ENCODE peak calls at places on chromosomes 2 and 18, in ten cellular contexts. One of them, this sample, is unnamed.
A peak's percentile ranks its signal among the peaks of the same experiment; 100 is the strongest.

GRCh38 chr2:208227581-208228232 is 27.2 kb downstream of the IDH1 start:
- DNase-seq in breast epithelium: no peak
- DNase-seq in adrenal gland: no peak
- DNase-seq in HFF-Myc: no peak
- DNase-seq in GM12865: no peak
- DNase-seq in activated CD8-positive, alpha-beta T cell treated with anti-CD3 and anti-CD28 coated beads for 36 hours: no peak
- DNase-seq in lung: no peak
- DNase-seq in cardiac muscle cell: no peak
- DNase-seq in RWPE2: no peak
- DNase-seq in Peyer's patch: no peak
- DNase-seq in this sample: no peak

GRCh38 chr2:230871361-230872150 is 6.8 kb downstream of the ITM2C start:
- DNase-seq in breast epithelium: no peak
- DNase-seq in adrenal gland: no peak
- DNase-seq in HFF-Myc: no peak
- DNase-seq in GM12865: no peak
- DNase-seq in activated CD8-positive, alpha-beta T cell treated with anti-CD3 and anti-CD28 coated beads for 36 hours: no peak
- DNase-seq in lung: no peak
- DNase-seq in cardiac muscle cell: no peak
- DNase-seq in RWPE2: no peak
- DNase-seq in Peyer's patch: peak; percentile 47
- DNase-seq in this sample: no peak

GRCh38 chr2:227163998-227164744 is at the start of the genes COL4A3 and COL4A4:
- DNase-seq in breast epithelium: peak; percentile 27
- DNase-seq in adrenal gland: peak; percentile 92
- DNase-seq in HFF-Myc: no peak
- DNase-seq in GM12865: peak; percentile 85
- DNase-seq in activated CD8-positive, alpha-beta T cell treated with anti-CD3 and anti-CD28 coated beads for 36 hours: peak; percentile 6
- DNase-seq in lung: peak; percentile 76
- DNase-seq in cardiac muscle cell: peak; percentile 57
- DNase-seq in RWPE2: peak; percentile 43
- DNase-seq in Peyer's patch: peak; percentile 54
- DNase-seq in this sample: no peak

GRCh38 chr2:73998451-73998850 is 13.7 kb downstream of the TET3 start:
- DNase-seq in breast epithelium: no peak
- DNase-seq in adrenal gland: no peak
- DNase-seq in HFF-Myc: no peak
- DNase-seq in GM12865: no peak
- DNase-seq in activated CD8-positive, alpha-beta T cell treated with anti-CD3 and anti-CD28 coated beads for 36 hours: peak; percentile 36
- DNase-seq in lung: no peak
- DNase-seq in cardiac muscle cell: no peak
- DNase-seq in RWPE2: no peak
- DNase-seq in Peyer's patch: no peak
- DNase-seq in this sample: no peak

GRCh38 chr18:48868468-48869466 is 82.0 kb downstream of the SMAD7 start:
- DNase-seq in breast epithelium: no peak
- DNase-seq in adrenal gland: no peak
- DNase-seq in HFF-Myc: no peak
- DNase-seq in GM12865: peak; percentile 93
- DNase-seq in activated CD8-positive, alpha-beta T cell treated with anti-CD3 and anti-CD28 coated beads for 36 hours: peak; percentile 81
- DNase-seq in lung: no peak
- DNase-seq in cardiac muscle cell: no peak
- DNase-seq in RWPE2: no peak
- DNase-seq in Peyer's patch: peak; percentile 48
- DNase-seq in this sample: no peak

GRCh38 chr2:233208382-233209116 is 42.9 kb upstream of the ATG16L1 start:
- DNase-seq in breast epithelium: no peak
- DNase-seq in adrenal gland: no peak
- DNase-seq in HFF-Myc: no peak
- DNase-seq in GM12865: no peak
- DNase-seq in activated CD8-positive, alpha-beta T cell treated with anti-CD3 and anti-CD28 coated beads for 36 hours: no peak
- DNase-seq in lung: no peak
- DNase-seq in cardiac muscle cell: no peak
- DNase-seq in RWPE2: no peak
- DNase-seq in Peyer's patch: peak; percentile 78
- DNase-seq in this sample: no peak

GRCh38 chr2:204072443-204073324 is 136.1 kb downstream of the ICOS start:
- DNase-seq in breast epithelium: no peak
- DNase-seq in adrenal gland: peak; percentile 38
- DNase-seq in HFF-Myc: no peak
- DNase-seq in GM12865: peak; percentile 51
- DNase-seq in activated CD8-positive, alpha-beta T cell treated with anti-CD3 and anti-CD28 coated beads for 36 hours: peak; percentile 82
- DNase-seq in lung: peak; percentile 38
- DNase-seq in cardiac muscle cell: peak; percentile 45
- DNase-seq in RWPE2: no peak
- DNase-seq in Peyer's patch: peak; percentile 48
- DNase-seq in this sample: no peak

GRCh38 chr18:77127769-77128671 is 4.6 kb downstream of the MBP start:
- DNase-seq in breast epithelium: peak; percentile 65
- DNase-seq in adrenal gland: no peak
- DNase-seq in HFF-Myc: peak; percentile 88
- DNase-seq in GM12865: peak; percentile 87
- DNase-seq in activated CD8-positive, alpha-beta T cell treated with anti-CD3 and anti-CD28 coated beads for 36 hours: peak; percentile 70
- DNase-seq in lung: peak; percentile 53
- DNase-seq in cardiac muscle cell: no peak
- DNase-seq in RWPE2: no peak
- DNase-seq in Peyer's patch: no peak
- DNase-seq in this sample: peak; percentile 84

GRCh38 chr2:70403267-70404053 is 101.6 kb upstream of the FAM136A start:
- DNase-seq in breast epithelium: no peak
- DNase-seq in adrenal gland: no peak
- DNase-seq in HFF-Myc: no peak
- DNase-seq in GM12865: peak; percentile 3
- DNase-seq in activated CD8-positive, alpha-beta T cell treated with anti-CD3 and anti-CD28 coated beads for 36 hours: no peak
- DNase-seq in lung: no peak
- DNase-seq in cardiac muscle cell: no peak
- DNase-seq in RWPE2: no peak
- DNase-seq in Peyer's patch: peak; percentile 81
- DNase-seq in this sample: no peak

GRCh38 chr18:73742959-73743358 is 404.7 kb downstream of the FBXO15 start:
- DNase-seq in breast epithelium: no peak
- DNase-seq in adrenal gland: no peak
- DNase-seq in HFF-Myc: no peak
- DNase-seq in GM12865: no peak
- DNase-seq in activated CD8-positive, alpha-beta T cell treated with anti-CD3 and anti-CD28 coated beads for 36 hours: no peak
- DNase-seq in lung: no peak
- DNase-seq in cardiac muscle cell: no peak
- DNase-seq in RWPE2: no peak
- DNase-seq in Peyer's patch: no peak
- DNase-seq in this sample: no peak

GRCh38 chr2:85131116-85131515 is 2.1 kb upstream of the TCF7L1 start:
- DNase-seq in breast epithelium: no peak
- DNase-seq in adrenal gland: no peak
- DNase-seq in HFF-Myc: no peak
- DNase-seq in GM12865: peak; percentile 17
- DNase-seq in activated CD8-positive, alpha-beta T cell treated with anti-CD3 and anti-CD28 coated beads for 36 hours: peak; percentile 24
- DNase-seq in lung: no peak
- DNase-seq in cardiac muscle cell: peak; percentile 53
- DNase-seq in RWPE2: no peak
- DNase-seq in Peyer's patch: no peak
- DNase-seq in this sample: no peak

GRCh38 chr2:197929886-197930227 is 125.5 kb downstream of the PLCL1 start:
- DNase-seq in breast epithelium: no peak
- DNase-seq in adrenal gland: no peak
- DNase-seq in HFF-Myc: no peak
- DNase-seq in GM12865: no peak
- DNase-seq in activated CD8-positive, alpha-beta T cell treated with anti-CD3 and anti-CD28 coated beads for 36 hours: no peak
- DNase-seq in lung: no peak
- DNase-seq in cardiac muscle cell: no peak
- DNase-seq in RWPE2: no peak
- DNase-seq in Peyer's patch: no peak
- DNase-seq in this sample: no peak

GRCh38 chr2:88016086-88016947 is at the start of gene RNU2-63P:
- DNase-seq in breast epithelium: peak; percentile 64
- DNase-seq in adrenal gland: peak; percentile 47
- DNase-seq in HFF-Myc: peak; percentile 84
- DNase-seq in GM12865: peak; percentile 94
- DNase-seq in activated CD8-positive, alpha-beta T cell treated with anti-CD3 and anti-CD28 coated beads for 36 hours: peak; percentile 81
- DNase-seq in lung: peak; percentile 61
- DNase-seq in cardiac muscle cell: peak; percentile 86
- DNase-seq in RWPE2: no peak
- DNase-seq in Peyer's patch: peak; percentile 89
- DNase-seq in this sample: peak; percentile 39

GRCh38 chr18:634551-635045 is 22.9 kb upstream of the TYMS start:
- DNase-seq in breast epithelium: no peak
- DNase-seq in adrenal gland: no peak
- DNase-seq in HFF-Myc: no peak
- DNase-seq in GM12865: no peak
- DNase-seq in activated CD8-positive, alpha-beta T cell treated with anti-CD3 and anti-CD28 coated beads for 36 hours: no peak
- DNase-seq in lung: no peak
- DNase-seq in cardiac muscle cell: no peak
- DNase-seq in RWPE2: no peak
- DNase-seq in Peyer's patch: no peak
- DNase-seq in this sample: no peak

GRCh38 chr18:24177499-24178133 is 38.8 kb downstream of the CABYR start:
- DNase-seq in breast epithelium: no peak
- DNase-seq in adrenal gland: no peak
- DNase-seq in HFF-Myc: no peak
- DNase-seq in GM12865: no peak
- DNase-seq in activated CD8-positive, alpha-beta T cell treated with anti-CD3 and anti-CD28 coated beads for 36 hours: no peak
- DNase-seq in lung: no peak
- DNase-seq in cardiac muscle cell: no peak
- DNase-seq in RWPE2: no peak
- DNase-seq in Peyer's patch: no peak
- DNase-seq in this sample: no peak

GRCh38 chr18:24181806-24182205 is 42.9 kb downstream of the CABYR start:
- DNase-seq in breast epithelium: no peak
- DNase-seq in adrenal gland: no peak
- DNase-seq in HFF-Myc: no peak
- DNase-seq in GM12865: no peak
- DNase-seq in activated CD8-positive, alpha-beta T cell treated with anti-CD3 and anti-CD28 coated beads for 36 hours: no peak
- DNase-seq in lung: no peak
- DNase-seq in cardiac muscle cell: no peak
- DNase-seq in RWPE2: no peak
- DNase-seq in Peyer's patch: no peak
- DNase-seq in this sample: no peak

GRCh38 chr18:24173997-24174396 is 35.1 kb downstream of the CABYR start:
- DNase-seq in breast epithelium: no peak
- DNase-seq in adrenal gland: no peak
- DNase-seq in HFF-Myc: no peak
- DNase-seq in GM12865: peak; percentile 34
- DNase-seq in activated CD8-positive, alpha-beta T cell treated with anti-CD3 and anti-CD28 coated beads for 36 hours: no peak
- DNase-seq in lung: no peak
- DNase-seq in cardiac muscle cell: no peak
- DNase-seq in RWPE2: no peak
- DNase-seq in Peyer's patch: no peak
- DNase-seq in this sample: no peak

GRCh38 chr18:24180048-24180447 is 41.2 kb downstream of the CABYR start:
- DNase-seq in breast epithelium: no peak
- DNase-seq in adrenal gland: no peak
- DNase-seq in HFF-Myc: no peak
- DNase-seq in GM12865: no peak
- DNase-seq in activated CD8-positive, alpha-beta T cell treated with anti-CD3 and anti-CD28 coated beads for 36 hours: no peak
- DNase-seq in lung: no peak
- DNase-seq in cardiac muscle cell: no peak
- DNase-seq in RWPE2: no peak
- DNase-seq in Peyer's patch: no peak
- DNase-seq in this sample: no peak

DNA sequence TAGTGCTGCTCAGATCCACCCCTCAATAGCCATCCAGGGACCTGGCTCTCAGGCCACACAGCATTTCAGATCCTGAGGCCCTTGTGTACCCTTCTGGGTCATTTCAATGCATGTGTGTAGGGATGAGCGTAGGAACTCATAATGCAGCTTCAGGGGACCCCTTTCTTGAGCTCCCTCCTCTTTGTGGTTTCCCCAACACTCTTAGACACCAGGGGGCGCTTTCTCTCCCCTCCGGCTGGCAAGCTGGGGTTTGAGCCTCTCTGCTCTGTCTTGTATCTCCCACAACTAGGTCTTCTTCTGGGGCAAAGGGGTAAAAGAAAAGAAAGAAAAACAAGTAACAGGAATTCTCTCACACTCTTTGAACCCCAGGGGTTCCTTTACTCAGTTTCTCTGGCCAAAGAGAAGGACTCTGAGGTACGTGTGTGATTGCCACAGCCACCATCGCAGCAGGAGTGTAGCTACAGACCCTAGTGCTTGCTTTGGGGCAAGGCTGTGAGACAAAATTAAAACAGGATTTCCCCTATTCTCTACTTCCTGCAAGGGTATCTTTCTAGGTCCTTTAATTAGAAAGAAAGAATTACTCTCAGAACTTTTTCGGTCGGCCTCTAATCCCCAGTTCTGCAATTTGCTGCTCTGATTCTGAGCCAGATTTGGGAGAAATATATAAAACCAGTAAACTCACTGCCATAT is 38.0 kb downstream of the CABYR start:
- DNase-seq in breast epithelium: no peak
- DNase-seq in adrenal gland: peak; percentile 63
- DNase-seq in HFF-Myc: peak; percentile 17
- DNase-seq in GM12865: peak; percentile 85
- DNase-seq in activated CD8-positive, alpha-beta T cell treated with anti-CD3 and anti-CD28 coated beads for 36 hours: peak; percentile 73
- DNase-seq in lung: peak; percentile 65
- DNase-seq in cardiac muscle cell: peak; percentile 72
- DNase-seq in RWPE2: no peak
- DNase-seq in Peyer's patch: peak; percentile 53
- DNase-seq in this sample: no peak
- TF ChIP-seq CTCF in breast epithelium: peak; percentile 49
- TF ChIP-seq CTCF in adrenal gland: peak; percentile 64
- TF ChIP-seq CTCF in HFF-Myc: peak; percentile 92
- TF ChIP-seq CTCF in GM12865: peak; percentile 79
- TF ChIP-seq CTCF in activated CD8-positive, alpha-beta T cell treated with anti-CD3 and anti-CD28 coated beads for 36 hours: peak; percentile 70
- TF ChIP-seq CTCF in lung: peak; percentile 27
- TF ChIP-seq CTCF in cardiac muscle cell: peak; percentile 90
- TF ChIP-seq CTCF in RWPE2: peak; percentile 85
- TF ChIP-seq CTCF in Peyer's patch: peak; percentile 62
- TF ChIP-seq CTCF in this sample: peak; percentile 88

GRCh38 chr18:3852321-3852720 is 402.3 kb downstream of the TGIF1 start:
- DNase-seq in breast epithelium: no peak
- DNase-seq in adrenal gland: no peak
- DNase-seq in HFF-Myc: peak; percentile 4
- DNase-seq in GM12865: no peak
- DNase-seq in activated CD8-positive, alpha-beta T cell treated with anti-CD3 and anti-CD28 coated beads for 36 hours: no peak
- DNase-seq in lung: no peak
- DNase-seq in cardiac muscle cell: no peak
- DNase-seq in RWPE2: no peak
- DNase-seq in Peyer's patch: no peak
- DNase-seq in this sample: no peak
- TF ChIP-seq CTCF in breast epithelium: no peak
- TF ChIP-seq CTCF in adrenal gland: no peak
- TF ChIP-seq CTCF in HFF-Myc: no peak
- TF ChIP-seq CTCF in GM12865: no peak
- TF ChIP-seq CTCF in activated CD8-positive, alpha-beta T cell treated with anti-CD3 and anti-CD28 coated beads for 36 hours: no peak
- TF ChIP-seq CTCF in lung: no peak
- TF ChIP-seq CTCF in cardiac muscle cell: no peak
- TF ChIP-seq CTCF in RWPE2: no peak
- TF ChIP-seq CTCF in Peyer's patch: no peak
- TF ChIP-seq CTCF in this sample: peak; percentile 9

GRCh38 chr2:235396071-235396846 is 97.6 kb upstream of the AGAP1 start:
- DNase-seq in breast epithelium: no peak
- DNase-seq in adrenal gland: no peak
- DNase-seq in HFF-Myc: no peak
- DNase-seq in GM12865: no peak
- DNase-seq in activated CD8-positive, alpha-beta T cell treated with anti-CD3 and anti-CD28 coated beads for 36 hours: no peak
- DNase-seq in lung: no peak
- DNase-seq in cardiac muscle cell: no peak
- DNase-seq in RWPE2: no peak
- DNase-seq in Peyer's patch: no peak
- DNase-seq in this sample: no peak
- TF ChIP-seq CTCF in breast epithelium: no peak
- TF ChIP-seq CTCF in adrenal gland: no peak
- TF ChIP-seq CTCF in HFF-Myc: no peak
- TF ChIP-seq CTCF in GM12865: no peak
- TF ChIP-seq CTCF in activated CD8-positive, alpha-beta T cell treated with anti-CD3 and anti-CD28 coated beads for 36 hours: no peak
- TF ChIP-seq CTCF in lung: no peak
- TF ChIP-seq CTCF in cardiac muscle cell: no peak
- TF ChIP-seq CTCF in RWPE2: no peak
- TF ChIP-seq CTCF in Peyer's patch: no peak
- TF ChIP-seq CTCF in this sample: no peak

GRCh38 chr2:170770304-170771048 is at the start of gene ERICH2:
- DNase-seq in breast epithelium: peak; percentile 57
- DNase-seq in adrenal gland: peak; percentile 79
- DNase-seq in HFF-Myc: peak; percentile 17
- DNase-seq in GM12865: peak; percentile 82
- DNase-seq in activated CD8-positive, alpha-beta T cell treated with anti-CD3 and anti-CD28 coated beads for 36 hours: peak; percentile 77
- DNase-seq in lung: peak; percentile 80
- DNase-seq in cardiac muscle cell: peak; percentile 89
- DNase-seq in RWPE2: peak; percentile 83
- DNase-seq in Peyer's patch: peak; percentile 84
- DNase-seq in this sample: peak; percentile 4
- TF ChIP-seq CTCF in breast epithelium: no peak
- TF ChIP-seq CTCF in adrenal gland: no peak
- TF ChIP-seq CTCF in HFF-Myc: no peak
- TF ChIP-seq CTCF in GM12865: peak; percentile 9
- TF ChIP-seq CTCF in activated CD8-positive, alpha-beta T cell treated with anti-CD3 and anti-CD28 coated beads for 36 hours: peak; percentile 10
- TF ChIP-seq CTCF in lung: no peak
- TF ChIP-seq CTCF in cardiac muscle cell: peak; percentile 29
- TF ChIP-seq CTCF in RWPE2: no peak
- TF ChIP-seq CTCF in Peyer's patch: no peak
- TF ChIP-seq CTCF in this sample: peak; percentile 29